ENCODE peak calls at places on chromosomes 11 and 22, in eight cellular contexts. Z is osteocyte, W is left lung, K is colonic mucosa, R is brain microvascular endothelial cell, Q is ovary, U is left ventricle myocardium inferior, X is breast epithelium. F is an unnamed sample.

GRCh38 chr11:89521294-89521693 is 30.1 kb upstream of the NOX4 start:
- DNase-seq in X (no peak), U (no peak), Q (no peak), Z (no peak), K (no peak), W (no peak), R (no peak), F (no peak)

GRCh38 chr11:72869845-72870244 is 55.6 kb downstream of the ATG16L2 start:
- DNase-seq in Z (no peak), Q (no peak), W (no peak), K (no peak), U (no peak), R (no peak), X (no peak), F (no peak)

GRCh38 chr11:72058416-72059034 is 21.8 kb downstream of the NUMA1 start:
- DNase-seq in Q (no peak), R (peak; percentile 41), U (no peak), W (no peak), X (no peak), Z (no peak), K (no peak), F (no peak)

GRCh38 chr11:76152741-76153608 is 53.3 kb downstream of the WNT11 start:
- DNase-seq in Z (no peak), R (no peak), U (no peak), X (no peak), Q (no peak), K (no peak), W (no peak), F (no peak)

GRCh38 chr11:30285416-30286121 is 37.3 kb upstream of the ARL14EP start:
- DNase-seq in W (no peak), U (no peak), K (no peak), X (no peak), Z (no peak), Q (no peak), R (peak; percentile 4), F (no peak)

GRCh38 chr11:134585666-134586285 is 173.7 kb upstream of the B3GAT1 start:
- DNase-seq in K (no peak), R (no peak), U (no peak), Q (no peak), Z (peak; percentile 63), X (no peak), W (no peak), F (no peak)

GRCh38 chr11:10606536-10607208 is 38.2 kb upstream of the LYVE1 start:
- DNase-seq in K (peak; percentile 12), Q (no peak), X (no peak), R (peak; percentile 44), U (no peak), Z (no peak), W (no peak), F (no peak)

GRCh38 chr11:128328955-128329551 is 258.3 kb downstream of the ETS1 start:
- DNase-seq in Z (no peak), Q (no peak), X (no peak), K (no peak), R (no peak), U (no peak), W (no peak), F (no peak)

GRCh38 chr11:128776434-128777284 is 82.8 kb downstream of the FLI1 start:
- DNase-seq in X (no peak), Z (no peak), U (peak; percentile 76), K (no peak), R (peak; percentile 59), W (no peak), Q (peak; percentile 57), F (peak; percentile 39)

GRCh38 chr11:103109818-103110388 is 677 bp downstream of the DYNC2H1 start:
- DNase-seq in U (no peak), Z (no peak), Q (peak; percentile 20), K (peak; percentile 17), R (peak; percentile 28), W (peak; percentile 33), X (no peak), F (no peak)

GRCh38 chr11:128487978-128488377 is 99.4 kb downstream of the ETS1 start:
- DNase-seq in W (no peak), X (no peak), R (no peak), U (no peak), Q (no peak), K (no peak), Z (no peak), F (no peak)

GRCh38 chr11:726278-726915 is 20.4 kb downstream of the EPS8L2 start:
- DNase-seq in X (peak; percentile 88), R (no peak), K (peak; percentile 82), W (peak; percentile 54), Z (no peak), Q (peak; percentile 75), U (no peak), F (no peak)

GRCh38 chr22:26127126-26127525 is 42.1 kb upstream of the SEZ6L start:
- DNase-seq in X (no peak), U (no peak), R (no peak), K (no peak), Z (no peak), Q (no peak), W (no peak), F (no peak)

GRCh38 chr11:47786373-47786772 is 19.2 kb upstream of the FNBP4 start:
- DNase-seq in Z (no peak), X (no peak), K (no peak), W (no peak), U (peak; percentile 81), Q (no peak), R (no peak), F (no peak)

GRCh38 chr11:3115321-3115720 is 49.8 kb downstream of the OSBPL5 start:
- DNase-seq in R (no peak), Z (no peak), Q (no peak), U (no peak), K (no peak), W (no peak), X (no peak), F (no peak)

GRCh38 chr11:66085071-66085470 is 15.0 kb downstream of the PACS1 start:
- DNase-seq in Q (no peak), Z (no peak), X (no peak), U (no peak), R (no peak), W (no peak), K (no peak), F (no peak)

GRCh38 chr11:128290106-128290840 is 297.1 kb downstream of the ETS1 start:
- DNase-seq in U (peak; percentile 18), Z (no peak), Q (peak; percentile 47), K (peak; percentile 80), X (no peak), R (peak; percentile 78), W (peak; percentile 36), F (no peak)

GRCh38 chr11:65428578-65429068 is 6.0 kb downstream of the NEAT1 start:
- DNase-seq in Z (no peak), Q (peak; percentile 47), U (no peak), W (peak; percentile 46), K (peak; percentile 50), R (no peak), X (peak; percentile 58), F (no peak)

GRCh38 chr11:111465400-111465799 is 46.8 kb downstream of the BTG4 start:
- DNase-seq in Q (no peak), X (no peak), R (peak; percentile 14), K (no peak), Z (no peak), W (no peak), U (no peak), F (no peak)

GRCh38 chr11:50182486-50182885 is 149.8 kb downstream of the OR4C45 start:
- DNase-seq in W (no peak), X (no peak), Z (no peak), R (no peak), K (no peak), U (no peak), Q (no peak), F (no peak)

GRCh38 chr22:25892678-25893077 is 150.7 kb downstream of the MYO18B start:
- DNase-seq in X (no peak), U (no peak), Q (no peak), R (no peak), K (no peak), Z (no peak), W (no peak), F (no peak)

GRCh38 chr22:46563381-46564083 is 26.1 kb upstream of the CELSR1 start:
- DNase-seq in X (peak; percentile 74), W (peak; percentile 79), U (peak; percentile 83), K (peak; percentile 92), Q (peak; percentile 72), Z (no peak), R (peak; percentile 32), F (no peak)

GRCh38 chr11:22792497-22792896 is 37.1 kb downstream of the SVIP start:
- DNase-seq in U (no peak), W (no peak), K (no peak), R (peak; percentile 90), Q (no peak), Z (no peak), X (no peak), F (no peak)

GRCh38 chr11:65308281-65308891 is 6.3 kb upstream of the CDC42EP2 start:
- DNase-seq in U (peak; percentile 48), Z (no peak), X (no peak), K (peak; percentile 61), Q (no peak), R (no peak), W (peak; percentile 71), F (no peak)

GRCh38 chr11:86802601-86803051 is 2.3 kb downstream of the PRSS23 start:
- DNase-seq in X (no peak), Z (no peak), R (no peak), U (no peak), K (no peak), Q (no peak), W (no peak), F (no peak)
- TF ChIP-seq CTCF in X (peak; percentile 65), Z (peak; percentile 73), R (peak; percentile 63), U (peak; percentile 74), K (peak; percentile 45), Q (peak; percentile 30), W (peak; percentile 30), F (peak; percentile 56)

GRCh38 chr11:67691149-67691548 is 16.7 kb upstream of the ALDH3B2 start:
- DNase-seq in U (no peak), W (no peak), Z (no peak), X (no peak), Q (no peak), R (no peak), K (no peak), F (no peak)
- TF ChIP-seq CTCF in U (peak; percentile 37), W (no peak), Z (no peak), X (peak; percentile 12), Q (no peak), R (peak; percentile 45), K (no peak), F (no peak)

GRCh38 chr11:1823376-1824220 is 11.2 kb upstream of the SYT8 start:
- DNase-seq in Q (no peak), Z (peak; percentile 80), K (no peak), R (no peak), W (no peak), U (no peak), X (peak; percentile 37), F (no peak)
- TF ChIP-seq CTCF in Q (no peak), Z (no peak), K (no peak), R (no peak), W (no peak), U (no peak), X (no peak), F (no peak)

DNA sequence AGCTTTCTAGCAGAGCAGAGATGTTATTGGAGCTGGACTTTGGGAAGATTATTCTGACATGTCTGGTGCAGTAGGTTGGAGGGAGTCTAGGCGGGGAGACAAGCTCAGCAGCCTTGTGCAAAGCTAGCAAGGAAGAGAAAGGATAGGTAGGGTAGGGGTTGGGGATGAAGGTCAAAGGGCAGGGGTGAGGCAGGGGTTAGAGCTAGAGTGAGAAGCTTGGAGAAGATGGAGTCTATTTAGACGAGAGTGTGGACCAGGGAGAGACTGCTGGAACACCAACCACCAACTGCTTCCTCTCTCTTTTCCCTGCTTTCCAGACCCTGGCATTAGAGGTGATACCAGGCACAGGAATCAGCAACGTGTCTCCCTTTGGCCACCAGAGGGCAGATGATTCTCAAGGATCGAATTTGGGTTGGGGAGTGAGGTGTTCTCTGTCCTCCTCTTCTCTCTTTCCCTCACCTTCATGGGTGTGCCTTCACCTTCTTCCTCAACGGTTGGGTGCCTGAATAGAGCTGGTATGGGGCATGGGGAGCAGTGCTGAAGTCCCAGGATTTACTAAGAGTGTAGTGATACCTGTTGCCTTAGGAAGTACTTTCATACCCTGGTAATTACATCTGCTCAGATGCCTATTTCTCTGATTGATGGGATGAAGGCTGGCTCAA is 1.8 kb upstream of the MARK2 start:
- DNase-seq in K (peak; percentile 92), U (peak; percentile 68), Q (peak; percentile 81), X (peak; percentile 75), W (peak; percentile 69), R (peak; percentile 64), Z (peak; percentile 90), F (no peak)
- TF ChIP-seq CTCF in K (peak; percentile 71), U (peak; percentile 90), Q (peak; percentile 65), X (peak; percentile 84), W (peak; percentile 73), R (peak; percentile 91), Z (peak; percentile 88), F (peak; percentile 89)